ENCODE peak calls at places on chromosomes 6 and 20, in eight cellular contexts. X, Z, B, L, M, G, Q and J are unnamed samples.

GRCh38 chr20:40286991-40287531 is 402.0 kb downstream of the MAFB start:
- DNase-seq in X (peak), Z (no peak), B (no peak), L (no peak), M (no peak), G (no peak), Q (peak), J (peak)

GRCh38 chr20:38303908-38304379 is at the start of gene BPI:
- DNase-seq in X (peak), Z (no peak), B (no peak), L (no peak), M (no peak), G (no peak), Q (peak), J (no peak)

GRCh38 chr20:6008254-6008653 is 45.6 kb downstream of the LRRN4 start:
- DNase-seq in X (peak), Z (no peak), B (peak), L (no peak), M (no peak), G (peak), Q (no peak), J (peak)

GRCh38 chr6:134995536-134995935 is 45.6 kb upstream of the ALDH8A1 start:
- DNase-seq in X (peak), Z (no peak), B (no peak), L (no peak), M (no peak), G (peak), Q (no peak), J (no peak)

GRCh38 chr20:58623579-58624473 is 27.3 kb upstream of the STX16 start:
- DNase-seq in X (peak), Z (no peak), B (peak), L (peak), M (no peak), G (peak), Q (no peak), J (no peak)

GRCh38 chr6:126170875-126171489 is 168.9 kb upstream of the CENPW start:
- DNase-seq in X (peak), Z (peak), B (peak), L (no peak), M (peak), G (peak), Q (no peak), J (no peak)

GRCh38 chr6:139530551-139530950 is 156.1 kb upstream of the CITED2 start:
- DNase-seq in X (no peak), Z (no peak), B (no peak), L (no peak), M (no peak), G (no peak), Q (no peak), J (no peak)

GRCh38 chr20:1212607-1213396 is 9.5 kb downstream of the C20orf202 start:
- DNase-seq in X (peak), Z (peak), B (peak), L (peak), M (peak), G (peak), Q (peak), J (no peak)

GRCh38 chr6:33926451-33926850 is 122.6 kb upstream of the MLN start:
- DNase-seq in X (no peak), Z (peak), B (peak), L (no peak), M (peak), G (peak), Q (no peak), J (no peak)

GRCh38 chr20:37797669-37798175 is 103.9 kb downstream of the CTNNBL1 start:
- DNase-seq in X (no peak), Z (no peak), B (no peak), L (no peak), M (no peak), G (no peak), Q (no peak), J (no peak)

GRCh38 chr6:36340671-36341454 is 4.2 kb upstream of the BNIP5 start:
- DNase-seq in X (peak), Z (peak), B (peak), L (no peak), M (peak), G (peak), Q (peak), J (peak)

GRCh38 chr6:82612475-82612874 is 248.9 kb downstream of the TPBG start:
- DNase-seq in X (peak), Z (no peak), B (no peak), L (no peak), M (peak), G (no peak), Q (no peak), J (no peak)

GRCh38 chr20:8523684-8524083 is 391.6 kb downstream of the PLCB1 start:
- DNase-seq in X (peak), Z (no peak), B (no peak), L (no peak), M (peak), G (peak), Q (no peak), J (no peak)

GRCh38 chr20:50399003-50399916 is 110.9 kb upstream of the PTPN1 start:
- DNase-seq in X (no peak), Z (no peak), B (no peak), L (no peak), M (no peak), G (no peak), Q (peak), J (peak)

GRCh38 chr20:35617397-35618031 is 1.9 kb downstream of the SPAG4 start:
- DNase-seq in X (peak), Z (peak), B (peak), L (no peak), M (peak), G (peak), Q (peak), J (peak)

GRCh38 chr6:163836916-163837660 is 422.6 kb downstream of the QKI start:
- DNase-seq in X (no peak), Z (no peak), B (no peak), L (no peak), M (no peak), G (no peak), Q (no peak), J (no peak)

GRCh38 chr6:107663308-107663707 is 160.8 kb downstream of the SCML4 start:
- DNase-seq in X (no peak), Z (no peak), B (no peak), L (no peak), M (no peak), G (no peak), Q (no peak), J (no peak)

GRCh38 chr6:81761197-81761596 is 8.7 kb upstream of the TENT5A start:
- DNase-seq in X (no peak), Z (no peak), B (peak), L (no peak), M (no peak), G (peak), Q (no peak), J (no peak)

GRCh38 chr6:150208606-150209352 is 65.9 kb downstream of the PPP1R14C start:
- DNase-seq in X (no peak), Z (no peak), B (no peak), L (no peak), M (no peak), G (no peak), Q (no peak), J (no peak)

GRCh38 chr6:169965657-169966311 is 214.4 kb downstream of the ERMARD start:
- DNase-seq in X (no peak), Z (no peak), B (no peak), L (no peak), M (no peak), G (no peak), Q (no peak), J (no peak)

GRCh38 chr6:163626073-163626867 is 211.8 kb downstream of the QKI start:
- DNase-seq in X (no peak), Z (no peak), B (no peak), L (no peak), M (no peak), G (peak), Q (no peak), J (no peak)

GRCh38 chr20:18743665-18744440 is 69.7 kb upstream of the SCP2D1 start:
- DNase-seq in X (no peak), Z (no peak), B (peak), L (no peak), M (no peak), G (peak), Q (no peak), J (no peak)

GRCh38 chr6:150940951-150941350 is 75.4 kb downstream of the MTHFD1L start:
- DNase-seq in X (no peak), Z (no peak), B (peak), L (no peak), M (no peak), G (no peak), Q (no peak), J (no peak)

GRCh38 chr6:33080127-33081089 is 4.6 kb downstream of the HLA-DPB1 start:
- DNase-seq in X (peak), Z (peak), B (peak), L (peak), M (peak), G (peak), Q (peak), J (peak)

GRCh38 chr6:105489213-105489525 is 86.3 kb upstream of the PREP start:
- DNase-seq in X (no peak), Z (no peak), B (no peak), L (no peak), M (no peak), G (peak), Q (no peak), J (no peak)
- H3K4me3 ChIP-seq in X (no peak), Z (no peak), B (no peak), L (no peak), M (no peak), G (no peak), Q (no peak), J (no peak)

GRCh38 chr6:93420163-93420806 is 926 bp upstream of the EPHA7 start:
- DNase-seq in X (no peak), Z (no peak), B (no peak), L (no peak), M (no peak), G (peak), Q (no peak), J (no peak)
- H3K4me3 ChIP-seq in X (peak), Z (peak), B (no peak), L (peak), M (peak), G (peak), Q (peak), J (peak)

DNA sequence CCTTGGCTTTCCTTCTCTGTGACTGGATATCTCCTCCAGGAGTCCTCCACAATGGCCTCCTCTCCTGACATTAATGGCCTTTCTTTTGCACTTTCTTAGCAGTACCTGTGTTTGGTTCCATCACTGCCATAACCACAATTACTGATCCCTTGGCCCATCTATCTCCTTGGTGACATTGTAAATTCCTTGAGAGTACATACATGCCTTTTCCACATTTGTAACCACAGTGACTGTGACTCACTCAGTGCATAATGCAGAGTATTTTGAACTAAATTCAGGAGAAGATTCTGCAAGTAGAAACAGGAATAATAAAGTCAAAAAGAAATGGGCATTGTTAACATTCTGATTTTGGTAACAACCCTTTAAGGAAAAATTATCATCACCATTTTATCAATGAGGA is 197.2 kb upstream of the SOX4 start:
- DNase-seq in X (peak), Z (no peak), B (peak), L (no peak), M (no peak), G (peak), Q (no peak), J (no peak)
- H3K4me3 ChIP-seq in X (no peak), Z (no peak), B (no peak), L (no peak), M (no peak), G (no peak), Q (no peak), J (no peak)

GRCh38 chr6:35258336-35258735 is 1.2 kb upstream of the ZNF76 start:
- DNase-seq in X (no peak), Z (no peak), B (no peak), L (no peak), M (no peak), G (no peak), Q (no peak), J (no peak)
- H3K4me3 ChIP-seq in X (peak), Z (peak), B (peak), L (peak), M (peak), G (peak), Q (peak), J (peak)

GRCh38 chr6:5246141-5246869 is 14.4 kb downstream of the LYRM4 start:
- DNase-seq in X (no peak), Z (no peak), B (no peak), L (no peak), M (no peak), G (no peak), Q (no peak), J (no peak)

GRCh38 chr6:5248302-5249098 is 12.2 kb downstream of the LYRM4 start:
- DNase-seq in X (no peak), Z (no peak), B (no peak), L (no peak), M (no peak), G (no peak), Q (no peak), J (no peak)

GRCh38 chr6:5250451-5250850 is 10.3 kb downstream of the LYRM4 start:
- DNase-seq in X (no peak), Z (no peak), B (no peak), L (no peak), M (no peak), G (no peak), Q (no peak), J (no peak)

GRCh38 chr6:5249451-5250122 is 11.2 kb downstream of the LYRM4 start:
- DNase-seq in X (no peak), Z (no peak), B (peak), L (no peak), M (no peak), G (no peak), Q (no peak), J (no peak)

GRCh38 chr6:5246870-5247161 is 13.9 kb downstream of the LYRM4 start:
- DNase-seq in X (no peak), Z (no peak), B (no peak), L (no peak), M (peak), G (no peak), Q (no peak), J (no peak)
- H3K4me3 ChIP-seq in X (no peak), Z (no peak), B (no peak), L (no peak), M (no peak), G (no peak), Q (no peak), J (no peak)

GRCh38 chr6:100901582-100901981 is 20.5 kb upstream of the ASCC3 start:
- DNase-seq in X (no peak), Z (no peak), B (no peak), L (no peak), M (no peak), G (no peak), Q (no peak), J (no peak)

GRCh38 chr6:100905067-100905466 is 23.9 kb upstream of the ASCC3 start:
- DNase-seq in X (no peak), Z (no peak), B (no peak), L (no peak), M (peak), G (no peak), Q (no peak), J (no peak)

GRCh38 chr6:100906325-100906724 is 25.2 kb upstream of the ASCC3 start:
- DNase-seq in X (peak), Z (no peak), B (peak), L (no peak), M (peak), G (no peak), Q (no peak), J (no peak)

GRCh38 chr6:100899202-100899601 is 18.1 kb upstream of the ASCC3 start:
- DNase-seq in X (no peak), Z (no peak), B (no peak), L (no peak), M (peak), G (no peak), Q (no peak), J (no peak)

GRCh38 chr6:100904316-100904715 is 23.2 kb upstream of the ASCC3 start:
- DNase-seq in X (no peak), Z (no peak), B (no peak), L (no peak), M (no peak), G (no peak), Q (no peak), J (no peak)
- H3K4me3 ChIP-seq in X (no peak), Z (no peak), B (no peak), L (no peak), M (no peak), G (no peak), Q (no peak), J (no peak)

DNA sequence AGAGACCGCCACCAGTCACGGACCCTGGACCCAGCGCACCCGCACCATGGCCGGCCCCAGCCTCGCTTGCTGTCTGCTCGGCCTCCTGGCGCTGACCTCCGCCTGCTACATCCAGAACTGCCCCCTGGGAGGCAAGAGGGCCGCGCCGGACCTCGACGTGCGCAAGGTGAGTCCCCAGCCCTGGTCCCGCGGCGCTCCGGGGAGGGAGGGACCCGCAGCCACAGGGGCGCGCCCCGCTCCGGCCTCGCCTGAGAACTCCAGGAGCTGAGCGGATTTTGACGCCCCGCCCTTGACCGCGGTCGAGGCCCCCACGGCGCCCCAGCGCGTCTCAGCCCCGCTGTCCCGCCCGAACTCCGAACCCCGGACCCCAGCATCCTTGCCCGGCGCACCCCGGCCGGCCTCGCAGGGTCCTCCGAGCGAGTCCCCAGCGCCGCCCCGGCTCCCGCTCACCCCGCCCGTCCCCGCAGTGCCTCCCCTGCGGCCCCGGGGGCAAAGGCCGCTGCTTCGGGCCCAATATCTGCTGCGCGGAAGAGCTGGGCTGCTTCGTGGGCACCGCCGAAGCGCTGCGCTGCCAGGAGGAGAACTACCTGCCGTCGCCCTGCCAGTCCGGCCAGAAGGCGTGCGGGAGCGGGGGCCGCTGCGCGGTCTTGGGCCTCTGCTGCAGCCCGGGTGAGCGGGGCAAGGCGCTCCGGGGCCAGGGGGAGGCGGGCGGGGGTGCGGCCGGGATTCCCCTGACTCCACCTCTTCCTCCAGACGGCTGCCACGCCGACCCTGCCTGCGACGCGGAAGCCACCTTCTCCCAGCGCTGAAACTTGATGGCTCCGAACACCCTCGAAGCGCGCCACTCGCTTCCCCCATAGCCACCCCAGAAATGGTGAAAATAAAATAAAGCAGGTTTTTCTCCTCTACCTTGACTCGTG is at the start of gene OXT:
- DNase-seq in X (peak), Z (peak), B (no peak), L (no peak), M (peak), G (no peak), Q (peak), J (no peak)
- H3K4me3 ChIP-seq in X (peak), Z (peak), B (no peak), L (peak), M (no peak), G (peak), Q (peak), J (peak)

GRCh38 chr20:31694842-31695593 is 27.6 kb downstream of the BCL2L1 start:
- DNase-seq in X (no peak), Z (no peak), B (no peak), L (no peak), M (no peak), G (no peak), Q (no peak), J (no peak)
- H3K4me3 ChIP-seq in X (no peak), Z (no peak), B (no peak), L (no peak), M (no peak), G (no peak), Q (no peak), J (no peak)

GRCh38 chr6:14210663-14211595 is 93.4 kb downstream of the CD83 start:
- DNase-seq in X (peak), Z (peak), B (peak), L (peak), M (peak), G (peak), Q (peak), J (peak)

GRCh38 chr6:14212020-14212419 is 94.4 kb downstream of the CD83 start:
- DNase-seq in X (no peak), Z (peak), B (no peak), L (peak), M (peak), G (no peak), Q (no peak), J (no peak)

GRCh38 chr6:14211596-14211961 is 94.0 kb downstream of the CD83 start:
- DNase-seq in X (peak), Z (peak), B (peak), L (peak), M (peak), G (peak), Q (peak), J (no peak)

GRCh38 chr6:14209005-14209404 is 91.4 kb downstream of the CD83 start:
- DNase-seq in X (no peak), Z (no peak), B (no peak), L (no peak), M (no peak), G (no peak), Q (no peak), J (no peak)

GRCh38 chr6:14210077-14210476 is 92.5 kb downstream of the CD83 start:
- DNase-seq in X (no peak), Z (no peak), B (no peak), L (no peak), M (no peak), G (no peak), Q (no peak), J (no peak)
- H3K4me3 ChIP-seq in X (no peak), Z (peak), B (no peak), L (no peak), M (no peak), G (no peak), Q (no peak), J (no peak)